ENCODE peak calls at places on chromosome 22, in ten cellular contexts. One of them, this sample, is unnamed.
A peak's percentile ranks its signal among the peaks of the same experiment; 100 is the strongest.

GRCh38 chr22:24325105-24325757 is 54.6 kb downstream of the SPECC1L start:
- DNase-seq in stimulated activated CD8-positive, alpha-beta memory T cell treated with anti-CD3 and anti-CD28 coated beads, Interleukin-7, amount 100 ng/mL, for 1 hour: no peak
- DNase-seq in ovary: no peak
- DNase-seq in iris pigment epithelial cell: peak; percentile 91
- DNase-seq in KBM-7: peak; percentile 84
- DNase-seq in AG08396: peak; percentile 80
- DNase-seq in stimulated activated CD4-positive, alpha-beta T cell treated with anti-CD3 and anti-CD28 coated beads, Interleukin-15, amount 100 ng/mL, for 24 hours: peak; percentile 5
- DNase-seq in pulmonary artery endothelial cell: peak; percentile 78
- DNase-seq in cardiac fibroblast: peak; percentile 93
- DNase-seq in frontal cortex: peak; percentile 41
- DNase-seq in this sample: peak; percentile 92

GRCh38 chr22:46764140-46764680 is 1.8 kb downstream of the TBC1D22A start:
- DNase-seq in stimulated activated CD8-positive, alpha-beta memory T cell treated with anti-CD3 and anti-CD28 coated beads, Interleukin-7, amount 100 ng/mL, for 1 hour: no peak
- DNase-seq in ovary: no peak
- DNase-seq in iris pigment epithelial cell: peak; percentile 38
- DNase-seq in KBM-7: no peak
- DNase-seq in AG08396: no peak
- DNase-seq in stimulated activated CD4-positive, alpha-beta T cell treated with anti-CD3 and anti-CD28 coated beads, Interleukin-15, amount 100 ng/mL, for 24 hours: no peak
- DNase-seq in pulmonary artery endothelial cell: no peak
- DNase-seq in cardiac fibroblast: no peak
- DNase-seq in frontal cortex: no peak
- DNase-seq in this sample: no peak

GRCh38 chr22:19619144-19620009 is 94.9 kb upstream of the SEPTIN5 start:
- DNase-seq in stimulated activated CD8-positive, alpha-beta memory T cell treated with anti-CD3 and anti-CD28 coated beads, Interleukin-7, amount 100 ng/mL, for 1 hour: no peak
- DNase-seq in ovary: no peak
- DNase-seq in iris pigment epithelial cell: no peak
- DNase-seq in KBM-7: no peak
- DNase-seq in AG08396: no peak
- DNase-seq in stimulated activated CD4-positive, alpha-beta T cell treated with anti-CD3 and anti-CD28 coated beads, Interleukin-15, amount 100 ng/mL, for 24 hours: no peak
- DNase-seq in pulmonary artery endothelial cell: no peak
- DNase-seq in cardiac fibroblast: no peak
- DNase-seq in frontal cortex: no peak
- DNase-seq in this sample: no peak

GRCh38 chr22:40939202-40939601 is 12.0 kb upstream of the RBX1 start:
- DNase-seq in stimulated activated CD8-positive, alpha-beta memory T cell treated with anti-CD3 and anti-CD28 coated beads, Interleukin-7, amount 100 ng/mL, for 1 hour: no peak
- DNase-seq in ovary: no peak
- DNase-seq in iris pigment epithelial cell: no peak
- DNase-seq in KBM-7: no peak
- DNase-seq in AG08396: no peak
- DNase-seq in stimulated activated CD4-positive, alpha-beta T cell treated with anti-CD3 and anti-CD28 coated beads, Interleukin-15, amount 100 ng/mL, for 24 hours: no peak
- DNase-seq in pulmonary artery endothelial cell: no peak
- DNase-seq in cardiac fibroblast: no peak
- DNase-seq in frontal cortex: no peak
- DNase-seq in this sample: no peak

GRCh38 chr22:44917372-44918165 is 92.2 kb downstream of the PHF21B start:
- DNase-seq in stimulated activated CD8-positive, alpha-beta memory T cell treated with anti-CD3 and anti-CD28 coated beads, Interleukin-7, amount 100 ng/mL, for 1 hour: no peak
- DNase-seq in ovary: peak; percentile 12
- DNase-seq in iris pigment epithelial cell: no peak
- DNase-seq in KBM-7: no peak
- DNase-seq in AG08396: no peak
- DNase-seq in stimulated activated CD4-positive, alpha-beta T cell treated with anti-CD3 and anti-CD28 coated beads, Interleukin-15, amount 100 ng/mL, for 24 hours: no peak
- DNase-seq in pulmonary artery endothelial cell: no peak
- DNase-seq in cardiac fibroblast: no peak
- DNase-seq in frontal cortex: no peak
- DNase-seq in this sample: no peak

GRCh38 chr22:46547179-46547882 is 9.9 kb upstream of the CELSR1 start:
- DNase-seq in stimulated activated CD8-positive, alpha-beta memory T cell treated with anti-CD3 and anti-CD28 coated beads, Interleukin-7, amount 100 ng/mL, for 1 hour: no peak
- DNase-seq in ovary: no peak
- DNase-seq in iris pigment epithelial cell: peak; percentile 62
- DNase-seq in KBM-7: no peak
- DNase-seq in AG08396: peak; percentile 89
- DNase-seq in stimulated activated CD4-positive, alpha-beta T cell treated with anti-CD3 and anti-CD28 coated beads, Interleukin-15, amount 100 ng/mL, for 24 hours: no peak
- DNase-seq in pulmonary artery endothelial cell: no peak
- DNase-seq in cardiac fibroblast: peak; percentile 80
- DNase-seq in frontal cortex: no peak
- DNase-seq in this sample: peak; percentile 81

GRCh38 chr22:35664955-35665577 is 16.8 kb downstream of the APOL6 start:
- DNase-seq in stimulated activated CD8-positive, alpha-beta memory T cell treated with anti-CD3 and anti-CD28 coated beads, Interleukin-7, amount 100 ng/mL, for 1 hour: no peak
- DNase-seq in ovary: no peak
- DNase-seq in iris pigment epithelial cell: no peak
- DNase-seq in KBM-7: no peak
- DNase-seq in AG08396: no peak
- DNase-seq in stimulated activated CD4-positive, alpha-beta T cell treated with anti-CD3 and anti-CD28 coated beads, Interleukin-15, amount 100 ng/mL, for 24 hours: no peak
- DNase-seq in pulmonary artery endothelial cell: no peak
- DNase-seq in cardiac fibroblast: no peak
- DNase-seq in frontal cortex: no peak
- DNase-seq in this sample: no peak

GRCh38 chr22:33781396-33781795 is 138.9 kb downstream of the LARGE1 start:
- DNase-seq in stimulated activated CD8-positive, alpha-beta memory T cell treated with anti-CD3 and anti-CD28 coated beads, Interleukin-7, amount 100 ng/mL, for 1 hour: no peak
- DNase-seq in ovary: no peak
- DNase-seq in iris pigment epithelial cell: no peak
- DNase-seq in KBM-7: no peak
- DNase-seq in AG08396: peak; percentile 41
- DNase-seq in stimulated activated CD4-positive, alpha-beta T cell treated with anti-CD3 and anti-CD28 coated beads, Interleukin-15, amount 100 ng/mL, for 24 hours: no peak
- DNase-seq in pulmonary artery endothelial cell: no peak
- DNase-seq in cardiac fibroblast: peak; percentile 58
- DNase-seq in frontal cortex: no peak
- DNase-seq in this sample: peak; percentile 51

GRCh38 chr22:50673231-50674126 is 856 bp downstream of the SHANK3 start:
- DNase-seq in stimulated activated CD8-positive, alpha-beta memory T cell treated with anti-CD3 and anti-CD28 coated beads, Interleukin-7, amount 100 ng/mL, for 1 hour: no peak
- DNase-seq in ovary: no peak
- DNase-seq in iris pigment epithelial cell: no peak
- DNase-seq in KBM-7: peak; percentile 78
- DNase-seq in AG08396: peak; percentile 15
- DNase-seq in stimulated activated CD4-positive, alpha-beta T cell treated with anti-CD3 and anti-CD28 coated beads, Interleukin-15, amount 100 ng/mL, for 24 hours: no peak
- DNase-seq in pulmonary artery endothelial cell: no peak
- DNase-seq in cardiac fibroblast: no peak
- DNase-seq in frontal cortex: peak; percentile 47
- DNase-seq in this sample: no peak

GRCh38 chr22:36510384-36510783 is 3.5 kb upstream of the FOXRED2 start:
- DNase-seq in stimulated activated CD8-positive, alpha-beta memory T cell treated with anti-CD3 and anti-CD28 coated beads, Interleukin-7, amount 100 ng/mL, for 1 hour: no peak
- DNase-seq in ovary: no peak
- DNase-seq in iris pigment epithelial cell: no peak
- DNase-seq in KBM-7: no peak
- DNase-seq in AG08396: no peak
- DNase-seq in stimulated activated CD4-positive, alpha-beta T cell treated with anti-CD3 and anti-CD28 coated beads, Interleukin-15, amount 100 ng/mL, for 24 hours: no peak
- DNase-seq in pulmonary artery endothelial cell: no peak
- DNase-seq in cardiac fibroblast: no peak
- DNase-seq in frontal cortex: no peak
- DNase-seq in this sample: no peak

GRCh38 chr22:45830531-45831245 is 146.3 kb downstream of the WNT7B start:
- DNase-seq in stimulated activated CD8-positive, alpha-beta memory T cell treated with anti-CD3 and anti-CD28 coated beads, Interleukin-7, amount 100 ng/mL, for 1 hour: no peak
- DNase-seq in ovary: no peak
- DNase-seq in iris pigment epithelial cell: peak; percentile 77
- DNase-seq in KBM-7: no peak
- DNase-seq in AG08396: no peak
- DNase-seq in stimulated activated CD4-positive, alpha-beta T cell treated with anti-CD3 and anti-CD28 coated beads, Interleukin-15, amount 100 ng/mL, for 24 hours: no peak
- DNase-seq in pulmonary artery endothelial cell: no peak
- DNase-seq in cardiac fibroblast: no peak
- DNase-seq in frontal cortex: no peak
- DNase-seq in this sample: peak; percentile 85

This sample was measured in mesenchymal stem cell.